ENCODE peak calls at places on chromosomes 1 and 21, in five cellular contexts. One of them, this sample, is unnamed. For H3K27me3, the result is how much of the 10 kb centered on the place peaks cover.

GRCh38 chr1:28415246-28415645 is 45.7 kb downstream of the PHACTR4 start:
- DNase-seq in IMR-90: no peak
- DNase-seq in neuronal stem cell: no peak
- DNase-seq in H9: no peak
- DNase-seq in mesenchymal stem cell: no peak
- DNase-seq in this sample: no peak

GRCh38 chr1:163090321-163090945 is 21.3 kb downstream of the RGS4 start:
- DNase-seq in mesenchymal stem cell: peak
- DNase-seq in H9: no peak
- DNase-seq in neuronal stem cell: no peak
- DNase-seq in IMR-90: peak
- DNase-seq in this sample: no peak

GRCh38 chr1:198620198-198620597 is 18.6 kb upstream of the PTPRC start:
- DNase-seq in neuronal stem cell: no peak
- DNase-seq in mesenchymal stem cell: no peak
- DNase-seq in H9: no peak
- DNase-seq in IMR-90: no peak
- DNase-seq in this sample: no peak

GRCh38 chr1:39250460-39251240 is 46.2 kb downstream of the MACF1 start:
- DNase-seq in H9: no peak
- DNase-seq in mesenchymal stem cell: peak
- DNase-seq in neuronal stem cell: no peak
- DNase-seq in IMR-90: peak
- DNase-seq in this sample: no peak

GRCh38 chr1:51858892-51859291 is 19.6 kb downstream of the NRDC start:
- DNase-seq in mesenchymal stem cell: no peak
- DNase-seq in IMR-90: no peak
- DNase-seq in neuronal stem cell: no peak
- DNase-seq in H9: no peak
- DNase-seq in this sample: no peak

GRCh38 chr21:21101911-21102310 is 103.7 kb downstream of the NCAM2 start:
- DNase-seq in IMR-90: peak
- DNase-seq in mesenchymal stem cell: peak
- DNase-seq in neuronal stem cell: peak
- DNase-seq in H9: peak
- DNase-seq in this sample: peak

GRCh38 chr1:63772201-63772600 is 1.6 kb upstream of the ROR1 start:
- DNase-seq in IMR-90: no peak
- DNase-seq in mesenchymal stem cell: no peak
- DNase-seq in H9: no peak
- DNase-seq in neuronal stem cell: no peak
- DNase-seq in this sample: no peak

GRCh38 chr1:53413175-53414001 is 45.8 kb upstream of the DMRTB1 start:
- DNase-seq in mesenchymal stem cell: peak
- DNase-seq in H9: no peak
- DNase-seq in IMR-90: peak
- DNase-seq in neuronal stem cell: no peak
- DNase-seq in this sample: peak

GRCh38 chr1:48878191-48878940 is 101.7 kb upstream of the BEND5 start:
- DNase-seq in mesenchymal stem cell: peak
- DNase-seq in IMR-90: peak
- DNase-seq in H9: no peak
- DNase-seq in neuronal stem cell: no peak
- DNase-seq in this sample: peak

GRCh38 chr1:19081218-19081893 is 124.9 kb upstream of the IFFO2 start:
- DNase-seq in neuronal stem cell: no peak
- DNase-seq in IMR-90: peak
- DNase-seq in H9: no peak
- DNase-seq in mesenchymal stem cell: peak
- DNase-seq in this sample: peak

GRCh38 chr1:5342830-5343229 is 649.4 kb downstream of the NPHP4 start:
- DNase-seq in neuronal stem cell: no peak
- DNase-seq in mesenchymal stem cell: no peak
- DNase-seq in H9: no peak
- DNase-seq in IMR-90: no peak
- DNase-seq in this sample: no peak

GRCh38 chr1:244674446-244674845 is 21.5 kb downstream of the DESI2 start:
- DNase-seq in mesenchymal stem cell: no peak
- DNase-seq in neuronal stem cell: no peak
- DNase-seq in IMR-90: peak
- DNase-seq in H9: no peak
- DNase-seq in this sample: no peak

GRCh38 chr1:50257940-50258339 is 149.2 kb downstream of the ELAVL4 start:
- DNase-seq in H9: no peak
- DNase-seq in mesenchymal stem cell: no peak
- DNase-seq in neuronal stem cell: no peak
- DNase-seq in IMR-90: no peak
- DNase-seq in this sample: no peak

GRCh38 chr1:229874609-229875008 is 192.4 kb upstream of the GALNT2 start:
- DNase-seq in IMR-90: no peak
- DNase-seq in mesenchymal stem cell: no peak
- DNase-seq in neuronal stem cell: no peak
- DNase-seq in H9: no peak
- DNase-seq in this sample: no peak

GRCh38 chr1:151547119-151547899 is 7.2 kb downstream of the TUFT1 start:
- DNase-seq in H9: peak
- DNase-seq in IMR-90: peak
- DNase-seq in mesenchymal stem cell: peak
- DNase-seq in neuronal stem cell: peak
- DNase-seq in this sample: peak

GRCh38 chr1:30743584-30744059 is 14.0 kb downstream of the LAPTM5 start:
- DNase-seq in mesenchymal stem cell: no peak
- DNase-seq in IMR-90: no peak
- DNase-seq in H9: no peak
- DNase-seq in neuronal stem cell: no peak
- DNase-seq in this sample: no peak

GRCh38 chr1:157099633-157100009 is at the start of gene ETV3L:
- DNase-seq in neuronal stem cell: no peak
- DNase-seq in IMR-90: no peak
- DNase-seq in mesenchymal stem cell: no peak
- DNase-seq in H9: no peak
- DNase-seq in this sample: no peak

GRCh38 chr1:9942939-9943807 is at the start of the genes LZIC and NMNAT1:
- DNase-seq in IMR-90: peak
- DNase-seq in H9: peak
- DNase-seq in neuronal stem cell: peak
- DNase-seq in mesenchymal stem cell: peak
- DNase-seq in this sample: peak

GRCh38 chr1:89633103-89633744 is at the start of gene LRRC8C:
- DNase-seq in IMR-90: peak
- DNase-seq in H9: peak
- DNase-seq in neuronal stem cell: no peak
- DNase-seq in mesenchymal stem cell: peak
- DNase-seq in this sample: peak

GRCh38 chr1:80218112-80218511 is 1211.6 kb upstream of the ADGRL4 start:
- DNase-seq in IMR-90: peak
- DNase-seq in H9: no peak
- DNase-seq in neuronal stem cell: peak
- DNase-seq in mesenchymal stem cell: peak
- DNase-seq in this sample: peak

DNA sequence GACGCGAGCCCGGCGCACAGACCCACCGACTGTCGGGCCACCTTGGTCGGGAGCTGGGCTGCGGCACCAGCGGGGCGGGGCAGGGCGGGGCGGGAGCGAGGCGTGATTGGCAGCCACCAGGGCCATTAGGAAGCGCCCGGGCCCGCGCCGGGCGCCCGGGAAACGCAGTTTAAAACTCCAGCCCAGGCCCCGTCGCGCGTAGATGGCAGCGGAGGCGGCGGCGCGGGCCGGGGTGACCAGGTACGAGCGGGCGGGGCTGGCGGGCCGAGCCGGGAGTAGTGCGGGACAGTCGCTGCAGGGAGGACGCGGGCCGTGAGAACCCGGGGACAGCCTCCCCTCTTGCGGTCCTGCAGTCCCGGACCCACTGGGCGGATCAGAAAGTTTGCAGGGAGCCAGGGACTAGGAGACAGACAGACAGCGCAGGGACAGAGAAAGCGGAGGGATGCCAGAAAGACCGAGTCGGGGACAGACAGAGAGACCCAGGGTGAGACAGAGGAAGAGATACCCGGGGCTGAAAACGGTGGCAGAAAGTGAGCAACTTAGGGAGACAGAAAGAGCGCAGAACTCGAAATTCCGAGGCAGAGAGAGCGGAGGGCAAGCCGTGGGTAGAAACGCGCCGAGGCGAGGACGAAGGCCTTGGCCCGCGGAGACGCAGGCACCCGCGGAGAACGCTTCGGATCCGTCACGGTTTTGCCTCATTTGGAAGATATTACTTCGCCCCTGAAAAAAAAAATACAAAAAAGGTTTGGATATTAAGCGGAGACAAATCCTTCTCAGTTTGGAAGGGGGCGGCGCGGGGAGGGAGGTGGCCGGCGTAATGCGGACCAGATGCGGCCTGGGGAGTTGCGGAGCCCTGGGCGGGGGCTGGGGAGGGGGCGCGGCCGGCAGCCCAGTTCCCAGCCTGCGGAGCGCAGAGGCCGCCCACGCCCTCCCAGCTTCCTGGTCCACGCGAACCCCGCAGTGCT is at the start of gene DMBX1:
- DNase-seq in mesenchymal stem cell: peak
- DNase-seq in IMR-90: no peak
- DNase-seq in H9: peak
- DNase-seq in neuronal stem cell: no peak
- DNase-seq in this sample: peak
- H3K27me3 ChIP-seq in mesenchymal stem cell: half or more
- H3K27me3 ChIP-seq in IMR-90: half or more
- H3K27me3 ChIP-seq in H9: half or more
- H3K27me3 ChIP-seq in neuronal stem cell: half or more
- H3K27me3 ChIP-seq in this sample: half or more

GRCh38 chr1:201703646-201704438 is 125.1 kb upstream of the IPO9 start:
- DNase-seq in IMR-90: peak
- DNase-seq in H9: peak
- DNase-seq in neuronal stem cell: peak
- DNase-seq in mesenchymal stem cell: peak
- DNase-seq in this sample: peak
- H3K4me2 ChIP-seq in IMR-90: peak
- H3K4me2 ChIP-seq in H9: no peak
- H3K4me2 ChIP-seq in neuronal stem cell: no peak
- H3K4me2 ChIP-seq in mesenchymal stem cell: peak
- H3K4me2 ChIP-seq in this sample: no peak

GRCh38 chr1:103953386-103953785 is 203.7 kb downstream of the AMY1C start:
- DNase-seq in neuronal stem cell: no peak
- DNase-seq in IMR-90: no peak
- DNase-seq in H9: no peak
- DNase-seq in mesenchymal stem cell: no peak
- DNase-seq in this sample: no peak

GRCh38 chr1:103948526-103948925 is 198.8 kb downstream of the AMY1C start:
- DNase-seq in neuronal stem cell: no peak
- DNase-seq in H9: no peak
- DNase-seq in mesenchymal stem cell: peak
- DNase-seq in IMR-90: no peak
- DNase-seq in this sample: peak

GRCh38 chr1:103945774-103946173 is 196.1 kb downstream of the AMY1C start:
- DNase-seq in H9: no peak
- DNase-seq in mesenchymal stem cell: no peak
- DNase-seq in IMR-90: no peak
- DNase-seq in neuronal stem cell: no peak
- DNase-seq in this sample: peak

GRCh38 chr1:103949714-103950113 is 200.0 kb downstream of the AMY1C start:
- DNase-seq in H9: no peak
- DNase-seq in neuronal stem cell: no peak
- DNase-seq in mesenchymal stem cell: no peak
- DNase-seq in IMR-90: no peak
- DNase-seq in this sample: no peak
- H3K18ac ChIP-seq in H9: no peak
- H3K18ac ChIP-seq in neuronal stem cell: no peak
- H3K18ac ChIP-seq in mesenchymal stem cell: no peak
- H3K18ac ChIP-seq in IMR-90: no peak
- H3K18ac ChIP-seq in this sample: no peak

DNA sequence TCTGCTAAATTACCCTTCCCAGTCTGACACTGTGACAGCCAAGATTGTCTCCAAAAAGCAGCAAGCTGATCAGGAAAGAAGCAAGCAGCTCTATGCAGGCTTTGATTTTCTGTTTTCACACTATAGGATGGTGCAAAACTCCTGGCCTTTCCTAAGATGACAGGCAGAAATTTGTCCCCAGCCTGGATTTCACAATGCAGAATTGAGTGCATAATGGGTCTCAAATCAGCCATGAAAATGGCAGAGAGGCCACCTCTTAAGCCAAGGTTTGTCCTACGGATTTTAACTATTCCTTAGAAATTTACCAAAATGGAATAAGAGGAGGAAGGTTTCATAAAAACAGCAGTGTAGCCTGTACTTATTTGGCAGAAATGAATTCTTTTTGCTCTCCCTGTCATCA is 1.2 kb downstream of the SGIP1 start:
- DNase-seq in H9: no peak
- DNase-seq in mesenchymal stem cell: no peak
- DNase-seq in IMR-90: no peak
- DNase-seq in neuronal stem cell: no peak
- DNase-seq in this sample: no peak
- H3K27me3 ChIP-seq in H9: under half
- H3K27me3 ChIP-seq in mesenchymal stem cell: under half
- H3K27me3 ChIP-seq in IMR-90: under half
- H3K27me3 ChIP-seq in neuronal stem cell: under half
- H3K27me3 ChIP-seq in this sample: under half